ENCODE peak calls at places on chromosomes 16 and 17, in seven cellular contexts. Y is uterus, V is stomach, H is tibial nerve, U is A549, B is transverse colon, M is thyroid gland. O is an unnamed sample.

GRCh38 chr17:42071810-42072209 is 21.4 kb upstream of the C17orf113 start:
- DNase-seq in M (no peak), V (no peak), Y (no peak), H (no peak), U (no peak), B (no peak), O (no peak)

GRCh38 chr17:614637-615546 is 99.7 kb downstream of the VPS53 start:
- DNase-seq in B (no peak), M (no peak), U (no peak), V (no peak), Y (no peak), H (no peak), O (no peak)

GRCh38 chr17:56978441-56979090 is 635 bp downstream of the SCPEP1 start:
- DNase-seq in B (no peak), Y (no peak), M (no peak), V (no peak), H (no peak), U (no peak), O (no peak)

GRCh38 chr16:57186630-57187507 is 740 bp downstream of the RSPRY1 start:
- DNase-seq in B (peak; percentile 39), U (peak; percentile 35), H (no peak), Y (peak; percentile 22), M (peak; percentile 28), V (no peak), O (peak; percentile 56)

GRCh38 chr17:19762515-19762961 is 14.4 kb upstream of the ALDH3A1 start:
- DNase-seq in Y (peak; percentile 80), M (peak; percentile 86), V (peak; percentile 72), U (peak; percentile 97), B (peak; percentile 60), H (peak; percentile 55), O (peak; percentile 70)

GRCh38 chr16:23071202-23072083 is 77.8 kb downstream of the USP31 start:
- DNase-seq in M (no peak), H (no peak), B (no peak), U (no peak), Y (no peak), V (no peak), O (no peak)

GRCh38 chr17:2093349-2093748 is 38.4 kb downstream of the HIC1 start:
- DNase-seq in M (peak; percentile 94), U (no peak), H (no peak), V (peak; percentile 77), Y (no peak), B (no peak), O (no peak)

GRCh38 chr17:57243171-57243622 is 13.1 kb upstream of the MSI2 start:
- DNase-seq in H (peak; percentile 73), B (peak; percentile 79), V (peak; percentile 73), U (peak; percentile 88), Y (peak; percentile 56), M (peak; percentile 72), O (peak; percentile 52)

GRCh38 chr17:47736501-47737211 is 3.6 kb downstream of the TBX21 start:
- DNase-seq in M (no peak), U (no peak), V (peak; percentile 20), B (no peak), Y (no peak), H (no peak), O (no peak)

GRCh38 chr17:60169921-60170817 is 20.4 kb downstream of the CA4 start:
- DNase-seq in V (no peak), U (no peak), B (peak; percentile 86), H (no peak), M (no peak), Y (no peak), O (no peak)
- H3K27ac ChIP-seq in V (peak overlapping the region; percentile 54), U (no peak overlapping the region), B (peak overlapping the region; percentile 65), H (no peak overlapping the region), M (peak overlapping the region; percentile 5), Y (no peak overlapping the region), O (no peak overlapping the region)

GRCh38 chr17:3594056-3594810 is 15.0 kb downstream of the TRPV1 start:
- DNase-seq in U (no peak), H (peak; percentile 7), B (no peak), M (peak; percentile 54), Y (no peak), V (no peak), O (no peak)
- H3K4me3 ChIP-seq in U (no peak overlapping the region), H (no peak overlapping the region), B (no peak overlapping the region), M (no peak overlapping the region), Y (no peak overlapping the region), V (no peak overlapping the region), O (no peak overlapping the region)

GRCh38 chr17:82231562-82232321 is 2.9 kb downstream of the SLC16A3 start:
- DNase-seq in M (peak; percentile 59), Y (peak; percentile 89), U (peak; percentile 78), V (peak; percentile 75), H (peak; percentile 61), B (peak; percentile 83), O (peak; percentile 84)

GRCh38 chr17:82232322-82232785 is 3.5 kb downstream of the SLC16A3 start:
- DNase-seq in H (no peak), M (no peak), U (no peak), V (no peak), B (no peak), Y (no peak), O (peak; percentile 61)

GRCh38 chr17:82231312-82231561 is 2.4 kb downstream of the SLC16A3 start:
- DNase-seq in Y (no peak), B (no peak), M (no peak), V (no peak), U (no peak), H (no peak), O (no peak)

GRCh38 chr17:82229686-82230626 is 1.1 kb downstream of the SLC16A3 start:
- DNase-seq in Y (no peak), B (peak; percentile 27), U (no peak), H (no peak), V (no peak), M (no peak), O (no peak)

DNA sequence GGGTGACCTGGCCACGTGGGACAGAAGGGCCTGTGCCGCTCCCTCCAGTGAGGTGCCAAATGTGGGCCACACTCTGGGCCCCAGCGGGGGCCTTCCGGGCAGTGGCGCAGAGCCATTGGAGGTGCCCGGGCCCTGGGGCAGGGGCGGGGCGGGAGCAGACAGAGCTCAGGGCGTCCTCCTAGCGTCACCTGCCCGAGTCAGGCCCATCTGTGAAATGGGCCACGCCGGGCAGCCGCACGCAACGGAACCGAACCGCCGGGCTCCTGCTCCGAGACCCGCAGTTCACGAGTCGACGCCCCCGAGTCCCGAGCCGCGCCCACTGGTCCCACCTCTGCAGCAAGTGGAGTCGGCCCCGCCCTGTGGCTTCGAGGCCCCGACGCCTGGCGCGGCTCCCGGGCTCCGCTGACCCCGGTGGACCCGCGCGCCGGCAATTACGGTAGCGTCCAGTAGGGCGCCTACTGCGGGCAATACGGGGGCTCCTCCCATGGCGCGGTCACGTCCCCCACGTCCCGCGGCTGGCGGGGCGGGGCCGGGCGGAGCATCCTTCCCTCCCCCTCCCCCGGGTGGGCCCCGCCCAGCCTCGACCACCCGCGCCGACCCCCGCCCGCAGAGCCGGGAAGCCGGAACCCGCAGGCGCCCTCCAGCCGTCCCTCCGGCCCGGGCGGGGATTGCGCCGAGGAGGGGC is 1.9 kb downstream of the SLC16A3 start:
- DNase-seq in V (peak; percentile 88), U (peak; percentile 79), B (peak; percentile 92), Y (peak; percentile 91), H (peak; percentile 71), M (peak; percentile 72), O (peak; percentile 91)
- TF ChIP-seq POLR2A in V (no peak), U (no peak), B (peak; percentile 26), Y (no peak), H (no peak), M (peak; percentile 25), O (no peak)

DNA sequence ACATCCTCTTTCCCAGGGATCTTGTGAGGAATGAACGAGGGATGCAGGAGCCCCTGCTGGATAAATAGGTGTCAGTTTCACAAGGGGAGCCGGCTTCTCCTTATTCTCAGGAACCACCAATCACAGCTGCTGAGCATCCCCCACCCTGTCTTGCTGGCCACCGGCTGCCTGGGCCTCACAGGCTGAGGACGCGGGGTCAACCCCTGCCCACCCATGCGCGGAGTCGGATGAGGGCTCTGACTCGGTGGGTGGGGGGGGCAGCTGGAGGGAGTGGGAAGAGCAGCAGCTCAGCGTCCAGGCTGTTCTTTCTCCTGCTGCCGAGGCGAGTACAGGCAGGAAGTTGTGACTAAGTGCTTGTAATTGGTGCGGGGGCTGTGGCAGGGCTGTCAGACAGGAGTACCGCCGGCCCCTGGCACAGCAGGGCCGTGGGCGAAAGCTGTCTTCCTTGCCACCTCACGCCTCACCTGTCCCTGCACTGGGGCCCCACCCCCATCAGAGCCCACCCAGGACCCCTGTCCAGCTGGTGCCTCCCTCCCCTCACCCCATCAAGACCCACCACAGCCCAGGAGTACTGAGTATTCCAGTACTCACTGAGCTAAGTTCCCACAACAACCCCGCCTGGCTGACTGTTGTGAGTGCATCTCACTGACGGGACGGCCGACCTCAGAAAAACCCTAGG is 11.0 kb upstream of the DPEP1 start:
- DNase-seq in V (no peak), Y (peak; percentile 40), U (peak; percentile 56), H (no peak), M (no peak), B (no peak), O (no peak)
- H3K27ac ChIP-seq in V (no peak overlapping the region), Y (no peak overlapping the region), U (peak overlapping the region; percentile 23), H (no peak overlapping the region), M (no peak overlapping the region), B (no peak overlapping the region), O (no peak overlapping the region)

GRCh38 chr17:75566456-75567233 is 21.0 kb upstream of the MYO15B start:
- DNase-seq in H (no peak), M (peak; percentile 87), Y (no peak), B (no peak), U (no peak), V (no peak), O (no peak)
- H3K4me3 ChIP-seq in H (no peak overlapping the region), M (no peak overlapping the region), Y (no peak overlapping the region), B (no peak overlapping the region), U (no peak overlapping the region), V (no peak overlapping the region), O (no peak overlapping the region)

DNA sequence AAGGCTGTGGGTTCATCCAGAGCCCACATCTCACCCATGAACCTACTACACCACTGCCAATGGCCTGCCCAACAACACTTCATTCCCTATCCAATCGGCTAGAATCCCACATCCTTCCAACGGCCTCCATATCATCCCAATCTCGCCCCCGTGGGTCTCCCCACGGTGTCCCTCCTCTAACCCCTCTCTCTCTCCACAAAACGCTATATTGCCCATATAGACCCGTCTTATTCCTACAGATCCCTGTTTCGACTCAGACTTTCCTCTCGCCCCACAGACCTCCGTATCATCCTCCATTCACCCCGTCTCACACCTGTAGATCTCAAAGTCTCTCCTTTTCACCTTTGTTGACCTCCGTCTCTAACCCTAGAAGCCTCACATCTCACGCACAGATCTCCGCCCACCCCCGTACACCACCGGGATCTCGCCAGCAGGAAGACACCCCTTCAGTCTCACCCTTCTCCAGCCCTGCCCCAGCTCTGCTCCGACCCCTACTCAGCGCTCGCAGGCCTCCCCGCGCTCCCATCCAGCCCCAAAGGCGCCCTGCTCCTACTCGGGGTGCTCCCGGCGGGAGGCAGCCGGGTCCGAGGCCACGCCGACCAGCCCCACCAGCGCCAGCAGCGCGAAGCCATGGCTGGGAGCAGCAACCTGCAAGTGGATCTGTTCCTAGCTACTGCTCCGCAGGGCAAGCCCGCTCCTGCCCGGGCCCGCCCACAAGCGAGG is at the start of gene FDXR:
- DNase-seq in V (no peak), Y (no peak), B (no peak), U (peak; percentile 60), M (no peak), H (no peak), O (no peak)
- TF ChIP-seq POLR2A in V (no peak), Y (peak; percentile 59), B (peak; percentile 32), U (peak; percentile 99), M (peak; percentile 88), H (peak; percentile 12), O (peak; percentile 87)

GRCh38 chr17:76416899-76417298 is 32.5 kb downstream of the SPHK1 start:
- DNase-seq in Y (no peak), B (no peak), H (no peak), V (no peak), M (no peak), U (no peak), O (no peak)
- H3K27ac ChIP-seq in Y (no peak overlapping the region), B (no peak overlapping the region), H (no peak overlapping the region), V (no peak overlapping the region), M (peak overlapping the region; percentile 66), U (no peak overlapping the region), O (no peak overlapping the region)

O was measured in right lobe of liver.